ENCODE peak calls at places on chromosomes 3 and 15, in four cellular contexts. O is upper lobe of right lung, G is mucosa of descending colon, L is ovary. I is an unnamed sample. For H3K4me1, the result is how much of the 10 kb centered on the place peaks cover.

GRCh38 chr3:81544385-81544784 is 217.1 kb downstream of the GBE1 start:
- DNase-seq in O (no peak), G (no peak), L (no peak), I (no peak)

GRCh38 chr3:141050913-141051632 is at the start of gene SPSB4:
- DNase-seq in O (no peak), G (peak), L (no peak), I (peak)

GRCh38 chr3:65026151-65026550 is 338.4 kb upstream of the ADAMTS9 start:
- DNase-seq in O (no peak), G (peak), L (no peak), I (no peak)

GRCh38 chr3:121252676-121253075 is 293.1 kb downstream of the POLQ start:
- DNase-seq in O (no peak), G (no peak), L (no peak), I (no peak)

GRCh38 chr3:14791343-14791945 is 27.3 kb upstream of the FGD5 start:
- DNase-seq in O (peak), G (peak), L (peak), I (no peak)

GRCh38 chr15:55552926-55553325 is 35.2 kb downstream of the PYGO1 start:
- DNase-seq in O (no peak), G (no peak), L (no peak), I (peak)

GRCh38 chr3:169772951-169773816 is at the start of gene MYNN:
- DNase-seq in O (peak), G (peak), L (peak), I (peak)

GRCh38 chr3:177603137-177603603 is 405.9 kb upstream of the TBL1XR1 start:
- DNase-seq in O (no peak), G (no peak), L (no peak), I (no peak)

GRCh38 chr3:9638147-9638546 is 11.2 kb upstream of the MTMR14 start:
- DNase-seq in O (no peak), G (no peak), L (no peak), I (no peak)

GRCh38 chr15:59398220-59398619 is 25.5 kb upstream of the MYO1E start:
- DNase-seq in O (no peak), G (no peak), L (no peak), I (no peak)

GRCh38 chr3:46463120-46463867 is 1.4 kb downstream of the LTF start:
- DNase-seq in O (no peak), G (no peak), L (no peak), I (peak)

GRCh38 chr3:107456501-107456900 is 66.3 kb upstream of the BBX start:
- DNase-seq in O (no peak), G (no peak), L (no peak), I (no peak)

DNA sequence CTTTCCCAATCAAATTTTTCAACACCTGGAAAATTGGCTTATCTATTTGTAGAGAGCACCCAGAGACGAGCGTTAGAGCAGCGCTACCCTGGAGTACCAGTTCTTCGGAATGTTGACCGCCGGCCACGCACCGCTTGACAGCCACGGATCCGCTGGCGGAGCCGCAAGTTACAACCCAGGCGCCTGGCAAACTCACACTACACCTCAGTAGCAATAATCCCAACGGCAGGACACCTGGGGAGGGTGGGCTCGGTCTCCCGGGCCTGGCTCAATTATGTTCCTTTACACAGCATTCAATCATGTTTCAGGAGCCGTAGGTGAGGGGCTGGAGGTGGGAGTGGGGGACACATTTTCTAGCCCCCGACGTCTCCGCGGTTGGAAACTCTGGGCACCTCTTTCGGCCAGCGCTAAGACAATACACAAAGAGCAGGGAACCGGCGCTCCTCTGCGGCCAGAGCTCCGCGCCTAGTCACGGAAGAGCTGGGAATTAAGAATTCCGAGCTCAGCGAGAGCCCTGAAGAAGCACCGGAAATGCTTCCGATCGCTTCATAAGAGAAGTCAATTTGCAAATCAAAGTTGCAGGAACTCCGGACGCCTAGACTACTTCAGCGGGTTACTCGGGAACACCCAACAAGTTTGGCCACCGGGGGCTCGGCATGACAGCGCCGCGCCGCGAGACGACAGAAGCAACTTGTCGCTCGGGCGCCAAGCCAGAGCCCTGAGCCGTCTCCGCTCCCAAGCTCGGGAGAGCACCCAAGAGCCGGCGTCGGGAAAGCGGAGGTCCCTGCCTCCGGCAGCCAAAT is 1.0 kb downstream of the MB21D2 start:
- DNase-seq in O (peak), G (peak), L (peak), I (peak)
- TF ChIP-seq CTCF in O (no peak), G (no peak), L (no peak), I (no peak)

GRCh38 chr3:61584494-61584893 is 23.1 kb downstream of the PTPRG start:
- DNase-seq in O (no peak), G (no peak), L (no peak), I (no peak)
- H3K4me1 ChIP-seq in O (under half), G (under half), L (under half), I (under half)

DNA sequence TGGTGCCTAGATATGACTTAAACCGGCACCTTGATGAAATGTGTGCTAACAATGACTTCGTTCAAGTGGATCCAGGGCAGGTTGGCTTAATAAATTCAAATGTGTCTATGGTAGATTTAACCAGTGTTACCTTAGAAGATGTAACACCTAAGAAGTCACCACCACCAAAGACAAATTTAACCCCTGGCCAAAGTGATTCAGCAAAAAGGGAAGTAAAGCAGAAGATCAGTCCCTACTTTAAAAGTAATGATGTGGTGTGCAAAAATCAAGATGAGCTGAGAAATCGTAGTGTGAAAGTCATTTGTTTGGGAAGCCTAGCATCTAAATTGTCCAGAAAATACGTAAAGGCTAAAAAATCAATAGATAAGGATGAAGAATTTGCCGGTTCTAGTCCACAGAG is 1.1 kb downstream of the FAN1 start:
- DNase-seq in O (no peak), G (no peak), L (no peak), I (no peak)
- H3K4me3 ChIP-seq in O (peak), G (no peak), L (no peak), I (peak)

GRCh38 chr3:88816445-88816844 is 291.0 kb upstream of the EPHA3 start:
- DNase-seq in O (no peak), G (no peak), L (no peak), I (no peak)
- TF ChIP-seq CTCF in O (no peak), G (no peak), L (no peak), I (no peak)

GRCh38 chr3:30659270-30660127 is 53.1 kb downstream of the TGFBR2 start:
- DNase-seq in O (no peak), G (no peak), L (no peak), I (no peak)

GRCh38 chr3:30660656-30661055 is 54.3 kb downstream of the TGFBR2 start:
- DNase-seq in O (no peak), G (no peak), L (no peak), I (no peak)

GRCh38 chr3:30661107-30661873 is 54.9 kb downstream of the TGFBR2 start:
- DNase-seq in O (no peak), G (no peak), L (no peak), I (no peak)

GRCh38 chr3:30658328-30659052 is 52.1 kb downstream of the TGFBR2 start:
- DNase-seq in O (no peak), G (peak), L (no peak), I (no peak)

GRCh38 chr3:30660128-30660525 is 53.7 kb downstream of the TGFBR2 start:
- DNase-seq in O (no peak), G (no peak), L (no peak), I (no peak)
- H3K4me1 ChIP-seq in O (half or more), G (under half), L (under half), I (under half)

GRCh38 chr3:128618398-128618726 is 32.3 kb downstream of the RPN1 start:
- DNase-seq in O (no peak), G (no peak), L (no peak), I (no peak)
- H3K4me3 ChIP-seq in O (peak), G (peak), L (peak), I (peak)

GRCh38 chr3:70539908-70540307 is 227.5 kb upstream of the MDFIC2 start:
- DNase-seq in O (no peak), G (no peak), L (no peak), I (no peak)
- TF ChIP-seq CTCF in O (peak), G (no peak), L (no peak), I (no peak)

DNA sequence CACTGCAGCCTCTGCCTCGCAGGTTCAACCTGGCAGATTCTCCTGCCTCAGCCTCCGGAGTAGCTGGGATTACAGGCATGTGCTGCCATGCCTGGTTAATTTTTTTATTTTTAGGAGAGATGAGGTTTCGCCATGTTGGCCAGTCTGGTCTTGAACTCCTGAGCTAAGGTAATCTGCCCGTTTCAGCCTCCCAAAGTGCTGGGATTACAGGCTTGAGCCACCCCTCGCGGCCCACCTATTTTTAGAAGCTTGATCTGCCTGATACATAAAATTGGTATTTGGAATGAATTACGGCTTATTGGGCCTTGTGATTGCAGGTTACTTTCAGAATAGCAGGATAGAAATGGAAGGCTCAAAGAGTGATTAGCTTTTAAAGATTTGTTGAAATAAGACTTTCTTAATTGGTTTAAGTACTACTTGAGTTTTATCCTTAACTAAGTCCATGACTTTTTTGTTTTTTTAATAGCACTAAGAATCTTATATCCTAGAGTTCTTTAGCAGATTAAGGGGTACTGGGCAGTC is 25.0 kb downstream of the GMPS start:
- DNase-seq in O (no peak), G (no peak), L (no peak), I (no peak)
- H3K4me1 ChIP-seq in O (under half), G (under half), L (under half), I (under half)

GRCh38 chr3:5197022-5197421 is 9.5 kb downstream of the EDEM1 start:
- DNase-seq in O (no peak), G (no peak), L (no peak), I (no peak)
- H3K4me3 ChIP-seq in O (no peak), G (no peak), L (no peak), I (no peak)

I was measured in kidney.